ENCODE peak calls at places on chromosomes 1 and 21, in six cellular contexts. V, N, I, D, T and Z are unnamed samples.

GRCh38 chr1:11131816-11132215 is 32.1 kb upstream of the EXOSC10 start:
- DNase-seq in V (no peak), N (no peak), I (no peak), D (no peak), T (no peak), Z (no peak)

GRCh38 chr21:27772816-27773215 is 805.9 kb upstream of the ADAMTS5 start:
- DNase-seq in V (no peak), N (no peak), I (no peak), D (no peak), T (no peak), Z (no peak)

GRCh38 chr1:172500207-172500606 is 32.7 kb upstream of the SUCO start:
- DNase-seq in V (no peak), N (no peak), I (no peak), D (no peak), T (no peak), Z (no peak)

GRCh38 chr1:220527279-220528048 is 472 bp upstream of the MARK1 start:
- DNase-seq in V (no peak), N (no peak), I (peak), D (no peak), T (no peak), Z (no peak)

GRCh38 chr1:209190591-209191241 is 392.8 kb upstream of the CAMK1G start:
- DNase-seq in V (no peak), N (peak), I (peak), D (peak), T (peak), Z (peak)

GRCh38 chr21:29384608-29385359 is 86.1 kb downstream of the BACH1 start:
- DNase-seq in V (no peak), N (no peak), I (no peak), D (no peak), T (no peak), Z (peak)

GRCh38 chr1:198677027-198677426 is 38.2 kb downstream of the PTPRC start:
- DNase-seq in V (no peak), N (no peak), I (no peak), D (no peak), T (no peak), Z (no peak)

GRCh38 chr1:210455840-210456603 is 127.3 kb downstream of the HHAT start:
- DNase-seq in V (no peak), N (no peak), I (no peak), D (no peak), T (no peak), Z (no peak)

GRCh38 chr21:42513985-42514882 is 582 bp downstream of the SLC37A1 start:
- DNase-seq in V (peak), N (peak), I (peak), D (peak), T (peak), Z (no peak)

GRCh38 chr1:246302671-246303317 is 204.3 kb downstream of the SMYD3 start:
- DNase-seq in V (no peak), N (peak), I (no peak), D (no peak), T (no peak), Z (no peak)

GRCh38 chr1:115430717-115431116 is 92.7 kb upstream of the NGF start:
- DNase-seq in V (no peak), N (peak), I (no peak), D (no peak), T (no peak), Z (no peak)

GRCh38 chr1:209936125-209936524 is 1.9 kb upstream of the SYT14 start:
- DNase-seq in V (no peak), N (no peak), I (no peak), D (no peak), T (no peak), Z (peak)

GRCh38 chr1:89870998-89871397 is 50.2 kb downstream of the LRRC8D start:
- DNase-seq in V (no peak), N (peak), I (no peak), D (no peak), T (no peak), Z (no peak)

GRCh38 chr1:42201986-42202385 is 37.4 kb upstream of the GUCA2A start:
- DNase-seq in V (no peak), N (no peak), I (no peak), D (no peak), T (no peak), Z (no peak)

GRCh38 chr1:58874757-58875755 is 91.2 kb upstream of the JUN start:
- DNase-seq in V (no peak), N (no peak), I (no peak), D (peak), T (no peak), Z (no peak)

GRCh38 chr1:234924450-234925355 is 203.9 kb downstream of the TOMM20 start:
- DNase-seq in V (no peak), N (no peak), I (no peak), D (no peak), T (no peak), Z (no peak)

GRCh38 chr1:167794043-167794442 is 72.3 kb downstream of the MPZL1 start:
- DNase-seq in V (no peak), N (no peak), I (no peak), D (no peak), T (no peak), Z (no peak)

GRCh38 chr1:114702699-114703098 is 7.4 kb upstream of the AMPD1 start:
- DNase-seq in V (no peak), N (no peak), I (peak), D (no peak), T (no peak), Z (no peak)